ENCODE peak calls at places on chromosome 11, in six cellular contexts. D, A, W, G, Y and J are unnamed samples.

GRCh38 chr11:104918113-104918824 is 20.0 kb upstream of the CASP12 start:
- DNase-seq in G (peak), D (no peak), A (no peak), Y (no peak), W (peak), J (no peak)

GRCh38 chr11:117523680-117524079 is 196.0 kb downstream of the CEP164 start:
- DNase-seq in G (peak), Y (no peak), D (no peak), W (no peak), A (no peak), J (no peak)

GRCh38 chr11:3866206-3866605 is 10.7 kb downstream of the STIM1 start:
- DNase-seq in A (no peak), W (peak), G (no peak), D (no peak), Y (no peak), J (no peak)

GRCh38 chr11:45082744-45083543 is 63.5 kb upstream of the PRDM11 start:
- DNase-seq in W (peak), D (no peak), G (no peak), A (no peak), Y (no peak), J (no peak)

GRCh38 chr11:15969701-15970329 is 386.5 kb downstream of the SOX6 start:
- DNase-seq in Y (no peak), W (no peak), D (no peak), G (peak), A (no peak), J (no peak)

GRCh38 chr11:119491753-119492455 is 68.9 kb upstream of the THY1 start:
- DNase-seq in A (no peak), G (peak), W (no peak), D (no peak), Y (no peak), J (no peak)

GRCh38 chr11:44766972-44767278 is 40.2 kb downstream of the TSPAN18 start:
- DNase-seq in G (peak), Y (no peak), D (no peak), A (no peak), W (no peak), J (no peak)

GRCh38 chr11:134097146-134097545 is 28.3 kb downstream of the JAM3 start:
- DNase-seq in A (no peak), G (no peak), W (no peak), Y (no peak), D (no peak), J (no peak)

GRCh38 chr11:61022311-61023085 is 51.0 kb downstream of the CD6 start:
- DNase-seq in A (no peak), W (no peak), D (no peak), G (no peak), Y (no peak), J (no peak)

GRCh38 chr11:75100314-75100713 is 3.6 kb upstream of the OR2AT4 start:
- DNase-seq in W (peak), G (peak), A (no peak), D (no peak), Y (no peak), J (no peak)

GRCh38 chr11:98230678-98231077 is 790.1 kb upstream of the CNTN5 start:
- DNase-seq in G (no peak), Y (no peak), W (no peak), A (no peak), D (no peak), J (no peak)

GRCh38 chr11:68251770-68252169 is 20.0 kb downstream of the C11orf24 start:
- DNase-seq in Y (no peak), A (no peak), D (no peak), W (peak), G (no peak), J (no peak)

GRCh38 chr11:3994030-3994640 is 100.5 kb upstream of the RRM1 start:
- DNase-seq in A (no peak), D (no peak), Y (no peak), W (peak), G (peak), J (no peak)

GRCh38 chr11:57513911-57514537 is 1.5 kb downstream of the SLC43A1 start:
- DNase-seq in G (peak), A (no peak), W (peak), Y (no peak), D (peak), J (no peak)

GRCh38 chr11:68460741-68461283 is at the start of gene PPP6R3:
- DNase-seq in G (no peak), Y (no peak), D (no peak), W (no peak), A (no peak), J (no peak)

GRCh38 chr11:76591416-76591815 is 79.1 kb downstream of the LRRC32 start:
- DNase-seq in Y (no peak), W (no peak), D (no peak), G (no peak), A (no peak), J (no peak)

GRCh38 chr11:130637566-130637965 is 189.1 kb downstream of the ADAMTS15 start:
- DNase-seq in Y (no peak), G (no peak), W (no peak), A (no peak), D (no peak), J (no peak)

GRCh38 chr11:131537729-131538128 is 167.3 kb downstream of the NTM start:
- DNase-seq in G (no peak), D (no peak), W (no peak), Y (no peak), A (no peak), J (no peak)

GRCh38 chr11:3989251-3989650 is 105.3 kb upstream of the RRM1 start:
- DNase-seq in W (no peak), A (no peak), Y (no peak), G (no peak), D (peak), J (no peak)

GRCh38 chr11:76880956-76881355 is 20.2 kb downstream of the ACER3 start:
- DNase-seq in Y (no peak), W (no peak), G (no peak), A (no peak), D (no peak), J (no peak)

GRCh38 chr11:68264741-68265540 is 6.8 kb downstream of the C11orf24 start:
- DNase-seq in W (no peak), G (no peak), D (no peak), Y (no peak), A (no peak), J (peak)

GRCh38 chr11:112159098-112159761 is 4.7 kb downstream of the IL18 start:
- DNase-seq in D (no peak), G (no peak), A (no peak), W (peak), Y (no peak), J (no peak)

GRCh38 chr11:31801298-31801702 is 9.8 kb downstream of the PAX6 start:
- DNase-seq in D (no peak), G (no peak), A (no peak), Y (no peak), W (no peak), J (no peak)

GRCh38 chr11:116519499-116519898 is 253.3 kb downstream of the BUD13 start:
- DNase-seq in W (no peak), D (no peak), A (no peak), G (no peak), Y (no peak), J (no peak)
- H3K4me3 ChIP-seq in W (no peak), D (no peak), A (no peak), G (no peak), Y (no peak), J (no peak)

GRCh38 chr11:797300-798092 is 585 bp downstream of the SLC25A22 start:
- DNase-seq in Y (no peak), D (peak), W (peak), A (no peak), G (peak), J (no peak)

GRCh38 chr11:799641-800316 is 1.7 kb upstream of the SLC25A22 start:
- DNase-seq in W (no peak), G (no peak), D (no peak), Y (no peak), A (no peak), J (no peak)

GRCh38 chr11:796565-797299 is 1.3 kb downstream of the SLC25A22 start:
- DNase-seq in D (no peak), Y (no peak), G (no peak), A (no peak), W (no peak), J (no peak)

GRCh38 chr11:800473-800872 is 2.4 kb upstream of the SLC25A22 start:
- DNase-seq in Y (no peak), D (no peak), A (no peak), W (no peak), G (no peak), J (no peak)

GRCh38 chr11:798093-798713 is at the start of gene SLC25A22:
- DNase-seq in A (no peak), G (peak), D (peak), Y (no peak), W (peak), J (no peak)
- TF ChIP-seq POLR2A in A (no peak), G (no peak), D (no peak), Y (no peak), W (no peak), J (no peak)

GRCh38 chr11:35617316-35617686 is 959 bp upstream of the FJX1 start:
- DNase-seq in G (no peak), W (no peak), Y (no peak), D (no peak), A (no peak), J (no peak)
- H3K4me3 ChIP-seq in G (peak), W (no peak), Y (peak), D (no peak), A (peak), J (peak)

GRCh38 chr11:12922980-12923507 is 86.1 kb upstream of the RASSF10 start:
- DNase-seq in W (no peak), G (peak), Y (no peak), D (no peak), A (no peak), J (no peak)
- TF ChIP-seq POLR2A in W (no peak), G (no peak), Y (no peak), D (no peak), A (no peak), J (no peak)

GRCh38 chr11:80846442-80846841 is 1405.6 kb upstream of the TENM4 start:
- DNase-seq in D (no peak), W (no peak), G (no peak), A (no peak), Y (no peak), J (no peak)
- H3K4me3 ChIP-seq in D (no peak), W (no peak), G (no peak), A (no peak), Y (no peak), J (no peak)

DNA sequence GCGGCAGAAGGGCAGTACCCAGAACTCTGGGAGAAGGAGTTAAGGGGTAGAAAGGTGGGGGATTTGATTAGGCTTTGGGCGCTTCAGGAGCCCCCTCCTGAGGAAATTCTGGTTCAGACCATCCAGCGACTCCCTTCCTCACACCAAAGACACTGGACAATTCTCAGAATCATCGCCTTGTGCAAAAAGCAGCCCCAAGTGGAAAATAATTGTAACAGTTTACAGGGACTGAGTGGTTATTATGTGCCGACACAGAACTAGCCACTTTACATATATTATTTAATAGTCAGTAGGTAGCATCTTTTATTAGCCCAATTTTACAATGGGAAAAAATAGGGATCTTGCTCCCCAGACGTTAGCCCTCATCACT is 667 bp upstream of the TRIM3 start:
- DNase-seq in A (no peak), W (peak), Y (no peak), G (no peak), D (no peak), J (no peak)
- TF ChIP-seq POLR2A in A (no peak), W (no peak), Y (no peak), G (no peak), D (no peak), J (no peak)

DNA sequence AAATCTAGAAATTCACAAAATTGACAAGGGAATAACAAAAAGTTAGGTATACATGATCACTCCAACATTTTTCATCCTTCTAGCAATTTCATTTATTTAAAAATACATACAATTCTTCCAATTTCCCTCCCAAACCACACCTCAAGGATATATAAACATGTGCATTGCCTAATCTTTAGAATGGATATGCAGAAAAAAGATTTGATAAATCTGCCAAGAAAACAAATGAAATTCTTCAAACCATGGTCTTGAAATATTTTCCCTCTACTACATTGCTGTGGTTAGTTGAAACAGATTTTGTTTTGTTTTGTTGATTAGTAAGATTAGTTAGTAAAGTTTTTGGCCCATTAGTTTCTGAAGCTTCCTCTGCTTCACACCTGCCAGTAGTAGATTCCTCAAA is 703.3 kb upstream of the CCDC179 start:
- DNase-seq in Y (no peak), G (no peak), W (no peak), D (no peak), A (no peak), J (no peak)
- H3K4me3 ChIP-seq in Y (no peak), G (no peak), W (no peak), D (no peak), A (no peak), J (no peak)

GRCh38 chr11:66854729-66855211 is 2.1 kb upstream of the LRFN4 start:
- DNase-seq in D (peak), G (no peak), Y (no peak), A (no peak), W (no peak), J (peak)

GRCh38 chr11:66856496-66857233 is at the start of gene LRFN4:
- DNase-seq in A (no peak), Y (peak), G (no peak), D (no peak), W (no peak), J (no peak)

GRCh38 chr11:66854231-66854661 is 2.6 kb upstream of the LRFN4 start:
- DNase-seq in W (no peak), Y (no peak), G (no peak), D (no peak), A (no peak), J (no peak)

GRCh38 chr11:66857234-66857926 is 516 bp downstream of the LRFN4 start:
- DNase-seq in D (no peak), W (peak), G (no peak), A (no peak), Y (no peak), J (peak)

DNA sequence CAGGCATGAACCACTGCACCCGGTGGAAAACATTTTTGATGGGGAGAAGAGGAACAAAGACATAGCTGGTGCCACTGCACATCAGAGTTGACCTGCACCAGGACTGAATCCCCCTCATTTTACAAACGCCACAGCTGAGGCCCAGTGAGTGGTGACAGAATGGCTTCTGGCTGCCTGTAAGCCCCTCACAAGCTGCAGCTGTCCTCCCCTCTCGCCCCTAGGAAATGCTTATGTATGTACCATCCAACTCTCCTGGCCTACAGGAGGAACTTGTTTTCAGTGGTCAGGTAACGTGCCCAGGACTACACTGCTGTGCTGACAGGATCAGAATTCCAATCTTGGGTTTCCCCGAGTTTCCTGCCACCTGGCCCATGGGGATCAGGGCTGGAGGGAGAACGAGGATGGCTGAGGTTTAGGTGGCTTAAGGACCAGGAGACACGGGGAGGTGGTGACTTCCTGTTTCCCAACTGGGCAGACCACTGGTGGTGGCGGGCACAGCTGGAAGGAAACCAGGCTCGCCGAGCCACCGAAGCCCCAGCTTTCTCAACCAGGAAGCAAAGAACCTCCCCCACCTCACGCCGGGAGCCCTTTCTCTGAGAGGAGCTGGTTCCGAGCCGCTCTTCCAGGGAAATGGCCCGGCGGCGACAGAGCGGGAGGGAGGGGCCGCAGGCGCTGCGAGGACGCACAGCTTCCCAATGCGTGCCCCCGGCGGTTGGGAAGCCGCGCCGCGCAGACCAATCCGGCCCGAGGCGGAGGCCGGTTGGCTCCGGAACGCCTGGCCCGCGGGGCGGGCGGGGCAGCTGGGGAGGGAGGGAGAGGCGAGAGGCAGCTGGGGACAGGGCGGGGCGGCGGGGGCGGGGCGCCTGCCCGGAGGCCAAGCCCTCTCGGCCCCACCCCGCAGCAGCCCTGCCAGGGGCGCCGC is 1.0 kb upstream of the LRFN4 start:
- DNase-seq in Y (peak), D (peak), A (peak), W (peak), G (peak), J (peak)
- TF ChIP-seq POLR2A in Y (no peak), D (peak), A (no peak), W (peak), G (peak), J (no peak)

GRCh38 chr11:47332303-47332711 is 20.2 kb downstream of the MYBPC3 start:
- DNase-seq in A (no peak), D (no peak), W (no peak), G (no peak), Y (no peak), J (no peak)
- H3K4me3 ChIP-seq in A (no peak), D (no peak), W (no peak), G (no peak), Y (no peak), J (no peak)

DNA sequence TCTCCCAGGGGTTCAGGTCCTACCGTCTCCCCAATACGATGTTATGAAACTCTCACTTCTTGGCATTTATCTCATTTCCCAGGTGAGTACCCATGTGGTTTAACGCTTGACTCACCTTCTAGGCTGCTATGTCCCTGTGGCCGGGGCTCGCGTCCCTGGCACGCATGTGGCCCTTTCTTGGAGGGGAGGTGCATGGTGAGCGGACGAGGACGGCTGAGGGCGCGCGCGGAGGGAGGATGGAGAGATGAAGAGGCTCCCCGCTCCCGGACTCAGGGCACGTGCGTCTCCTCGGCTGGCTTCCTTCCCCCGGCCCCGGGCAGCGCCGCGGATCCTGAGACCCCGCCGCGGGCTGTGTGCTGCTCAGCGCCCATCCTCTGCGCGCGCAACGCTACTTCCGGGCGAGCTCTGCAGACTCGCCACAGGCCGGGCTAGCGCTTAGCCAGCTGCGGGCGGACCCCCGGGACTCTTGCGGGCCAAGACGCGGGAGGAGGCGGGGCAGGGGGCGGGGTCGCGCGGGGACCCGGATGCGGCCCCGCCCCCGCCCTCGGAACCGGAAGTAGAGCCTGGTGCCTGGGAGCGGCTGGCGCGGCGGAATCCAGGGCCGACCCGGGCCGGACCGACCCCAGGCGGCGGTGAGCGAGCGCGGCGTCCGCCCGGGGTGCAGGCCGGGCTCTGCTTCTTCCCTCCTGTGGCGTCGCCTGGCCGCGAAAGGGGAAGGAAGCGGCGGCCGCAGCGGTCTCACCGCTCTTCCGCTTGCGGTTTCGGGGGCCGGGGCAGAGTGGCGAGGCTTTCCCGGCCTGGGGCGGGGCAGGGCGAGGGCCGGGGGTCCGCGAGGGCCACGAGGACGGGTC is at the start of gene CTTN:
- DNase-seq in Y (no peak), D (peak), W (peak), A (peak), G (peak), J (peak)
- TF ChIP-seq POLR2A in Y (no peak), D (peak), W (peak), A (peak), G (peak), J (no peak)